ENCODE peak calls at places on chromosomes 13 and 19, in four cellular contexts. One of them, this sample, is unnamed.

GRCh38 chr13:104357174-104357573 is 1291.0 kb upstream of the SLC10A2 start:
- DNase-seq in fibroblast of mammary gland: no peak
- DNase-seq in ascending aorta: no peak
- DNase-seq in GM06990: no peak
- DNase-seq in this sample: no peak

GRCh38 chr13:95956589-95957148 is 96.5 kb downstream of the UGGT2 start:
- DNase-seq in fibroblast of mammary gland: peak
- DNase-seq in ascending aorta: no peak
- DNase-seq in GM06990: peak
- DNase-seq in this sample: peak

GRCh38 chr19:34452671-34453253 is 24.6 kb downstream of the UBA2 start:
- DNase-seq in fibroblast of mammary gland: no peak
- DNase-seq in ascending aorta: no peak
- DNase-seq in GM06990: no peak
- DNase-seq in this sample: no peak

GRCh38 chr13:106528711-106529414 is 6.6 kb downstream of the EFNB2 start:
- DNase-seq in fibroblast of mammary gland: no peak
- DNase-seq in ascending aorta: no peak
- DNase-seq in GM06990: no peak
- DNase-seq in this sample: no peak

GRCh38 chr13:82569581-82569980 is 1312.7 kb downstream of the SLITRK1 start:
- DNase-seq in fibroblast of mammary gland: no peak
- DNase-seq in ascending aorta: no peak
- DNase-seq in GM06990: no peak
- DNase-seq in this sample: no peak

GRCh38 chr13:64675256-64675892 is 2554.8 kb downstream of the PCDH9 start:
- DNase-seq in fibroblast of mammary gland: peak
- DNase-seq in ascending aorta: no peak
- DNase-seq in GM06990: no peak
- DNase-seq in this sample: peak

GRCh38 chr19:43797556-43797955 is 4.7 kb downstream of the LYPD5 start:
- DNase-seq in fibroblast of mammary gland: no peak
- DNase-seq in ascending aorta: no peak
- DNase-seq in GM06990: no peak
- DNase-seq in this sample: no peak

GRCh38 chr13:113499936-113500335 is 9.4 kb upstream of the DCUN1D2 start:
- DNase-seq in fibroblast of mammary gland: peak
- DNase-seq in ascending aorta: no peak
- DNase-seq in GM06990: no peak
- DNase-seq in this sample: no peak

GRCh38 chr13:43579321-43579720 is 207.5 kb downstream of the ENOX1 start:
- DNase-seq in fibroblast of mammary gland: no peak
- DNase-seq in ascending aorta: no peak
- DNase-seq in GM06990: no peak
- DNase-seq in this sample: no peak

GRCh38 chr13:27830010-27830409 is 37.7 kb downstream of the GSX1 start:
- DNase-seq in fibroblast of mammary gland: no peak
- DNase-seq in ascending aorta: no peak
- DNase-seq in GM06990: peak
- DNase-seq in this sample: no peak

GRCh38 chr13:87903568-87903967 is 232.4 kb downstream of the SLITRK5 start:
- DNase-seq in fibroblast of mammary gland: no peak
- DNase-seq in ascending aorta: no peak
- DNase-seq in GM06990: no peak
- DNase-seq in this sample: no peak

GRCh38 chr13:31168736-31169135 is 7.0 kb upstream of the HSPH1 start:
- DNase-seq in fibroblast of mammary gland: no peak
- DNase-seq in ascending aorta: no peak
- DNase-seq in GM06990: no peak
- DNase-seq in this sample: no peak

GRCh38 chr19:45130888-45131615 is 29.7 kb downstream of the NKPD1 start:
- DNase-seq in fibroblast of mammary gland: no peak
- DNase-seq in ascending aorta: no peak
- DNase-seq in GM06990: no peak
- DNase-seq in this sample: peak
- TF ChIP-seq CTCF in fibroblast of mammary gland: no peak
- TF ChIP-seq CTCF in ascending aorta: no peak
- TF ChIP-seq CTCF in GM06990: peak
- TF ChIP-seq CTCF in this sample: peak

GRCh38 chr19:45781282-45782161 is 768 bp downstream of the DMPK start:
- DNase-seq in fibroblast of mammary gland: no peak
- DNase-seq in ascending aorta: no peak
- DNase-seq in GM06990: no peak
- DNase-seq in this sample: peak
- H3K4me3 ChIP-seq in fibroblast of mammary gland: peak
- H3K4me3 ChIP-seq in ascending aorta: peak
- H3K4me3 ChIP-seq in GM06990: no peak
- H3K4me3 ChIP-seq in this sample: no peak

DNA sequence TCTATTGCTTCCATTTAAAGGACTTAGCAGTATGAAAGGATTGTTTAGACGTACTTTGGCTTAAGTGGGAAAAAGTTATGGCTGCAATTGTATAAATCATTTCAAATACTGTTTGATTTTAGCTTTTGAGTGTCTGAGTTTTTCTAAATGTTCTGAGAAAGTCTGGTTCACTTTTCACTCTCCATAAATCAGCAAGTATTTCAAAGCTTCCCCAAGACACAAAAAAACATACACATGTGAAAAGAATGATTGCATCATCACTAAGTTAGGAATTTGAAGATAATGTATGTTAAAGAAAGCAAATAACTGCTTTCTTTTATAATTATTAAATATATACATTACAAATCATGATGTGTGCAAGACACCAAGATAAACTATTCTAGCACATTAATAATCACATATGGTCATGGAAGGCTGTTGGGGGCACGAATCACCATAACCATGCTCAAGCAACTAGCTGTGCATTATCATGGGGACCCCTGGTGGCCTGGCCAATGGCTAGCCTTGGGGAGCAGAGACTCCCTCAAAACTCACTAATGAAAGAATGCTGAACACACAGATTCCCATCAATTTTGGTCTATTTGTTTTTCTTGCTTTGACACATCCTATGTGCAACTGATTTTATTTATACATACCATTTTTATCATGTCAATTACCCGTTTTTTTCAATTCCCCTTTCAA is 111.1 kb downstream of the MIPEP start:
- DNase-seq in fibroblast of mammary gland: peak
- DNase-seq in ascending aorta: no peak
- DNase-seq in GM06990: no peak
- DNase-seq in this sample: no peak
- TF ChIP-seq CTCF in fibroblast of mammary gland: peak
- TF ChIP-seq CTCF in ascending aorta: no peak
- TF ChIP-seq CTCF in GM06990: peak
- TF ChIP-seq CTCF in this sample: peak

GRCh38 chr19:3669616-3670257 is 30.5 kb downstream of the PIP5K1C start:
- DNase-seq in fibroblast of mammary gland: no peak
- DNase-seq in ascending aorta: no peak
- DNase-seq in GM06990: no peak
- DNase-seq in this sample: no peak

GRCh38 chr19:3672575-3672948 is 27.7 kb downstream of the PIP5K1C start:
- DNase-seq in fibroblast of mammary gland: no peak
- DNase-seq in ascending aorta: no peak
- DNase-seq in GM06990: no peak
- DNase-seq in this sample: no peak

GRCh38 chr19:3670258-3670795 is 29.9 kb downstream of the PIP5K1C start:
- DNase-seq in fibroblast of mammary gland: peak
- DNase-seq in ascending aorta: peak
- DNase-seq in GM06990: no peak
- DNase-seq in this sample: no peak

GRCh38 chr19:3671680-3672574 is 28.3 kb downstream of the PIP5K1C start:
- DNase-seq in fibroblast of mammary gland: peak
- DNase-seq in ascending aorta: no peak
- DNase-seq in GM06990: no peak
- DNase-seq in this sample: no peak

GRCh38 chr19:3670796-3671679 is 29.2 kb downstream of the PIP5K1C start:
- DNase-seq in fibroblast of mammary gland: peak
- DNase-seq in ascending aorta: peak
- DNase-seq in GM06990: peak
- DNase-seq in this sample: no peak
- H3K4me3 ChIP-seq in fibroblast of mammary gland: peak
- H3K4me3 ChIP-seq in ascending aorta: peak
- H3K4me3 ChIP-seq in GM06990: peak
- H3K4me3 ChIP-seq in this sample: no peak

DNA sequence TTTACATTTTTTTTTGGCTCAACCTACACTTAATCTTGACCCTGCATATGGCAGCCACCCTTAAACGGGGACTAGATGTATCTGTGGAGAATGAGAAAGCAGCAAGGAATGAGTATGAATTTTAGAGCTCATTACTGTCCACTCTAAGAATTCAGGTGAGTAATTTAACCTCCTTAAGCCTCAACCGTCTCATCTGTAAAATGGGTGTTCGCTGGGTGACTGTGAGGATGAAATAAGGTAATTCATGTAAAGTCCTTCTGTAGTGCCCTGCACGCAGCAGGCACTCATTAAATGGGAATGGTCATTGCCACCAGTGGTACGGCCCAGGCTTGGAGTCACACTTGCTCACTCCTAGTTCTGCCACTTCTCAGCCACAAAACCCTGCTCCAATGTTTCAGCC is 135.3 kb downstream of the CACNA1A start:
- DNase-seq in fibroblast of mammary gland: no peak
- DNase-seq in ascending aorta: no peak
- DNase-seq in GM06990: no peak
- DNase-seq in this sample: no peak
- TF ChIP-seq CTCF in fibroblast of mammary gland: no peak
- TF ChIP-seq CTCF in ascending aorta: no peak
- TF ChIP-seq CTCF in GM06990: no peak
- TF ChIP-seq CTCF in this sample: no peak

GRCh38 chr19:46303345-46303701 is 6.5 kb downstream of the HIF3A start:
- DNase-seq in fibroblast of mammary gland: no peak
- DNase-seq in ascending aorta: no peak
- DNase-seq in GM06990: no peak
- DNase-seq in this sample: no peak

GRCh38 chr19:46299695-46300094 is 2.9 kb downstream of the HIF3A start:
- DNase-seq in fibroblast of mammary gland: no peak
- DNase-seq in ascending aorta: no peak
- DNase-seq in GM06990: no peak
- DNase-seq in this sample: no peak

GRCh38 chr19:46308510-46308909 is 11.7 kb downstream of the HIF3A start:
- DNase-seq in fibroblast of mammary gland: no peak
- DNase-seq in ascending aorta: no peak
- DNase-seq in GM06990: no peak
- DNase-seq in this sample: no peak

GRCh38 chr19:46306501-46306900 is 9.7 kb downstream of the HIF3A start:
- DNase-seq in fibroblast of mammary gland: no peak
- DNase-seq in ascending aorta: no peak
- DNase-seq in GM06990: no peak
- DNase-seq in this sample: no peak

GRCh38 chr19:46303702-46304397 is 7.0 kb downstream of the HIF3A start:
- DNase-seq in fibroblast of mammary gland: peak
- DNase-seq in ascending aorta: no peak
- DNase-seq in GM06990: no peak
- DNase-seq in this sample: peak
- H3K4me3 ChIP-seq in fibroblast of mammary gland: no peak
- H3K4me3 ChIP-seq in ascending aorta: no peak
- H3K4me3 ChIP-seq in GM06990: no peak
- H3K4me3 ChIP-seq in this sample: peak

GRCh38 chr13:80278706-80279105 is 62.2 kb downstream of the SPRY2 start:
- DNase-seq in fibroblast of mammary gland: no peak
- DNase-seq in ascending aorta: no peak
- DNase-seq in GM06990: no peak
- DNase-seq in this sample: no peak
- TF ChIP-seq CTCF in fibroblast of mammary gland: no peak
- TF ChIP-seq CTCF in ascending aorta: no peak
- TF ChIP-seq CTCF in GM06990: no peak
- TF ChIP-seq CTCF in this sample: no peak

GRCh38 chr19:1861599-1862031 is 1.8 kb downstream of the KLF16 start:
- DNase-seq in fibroblast of mammary gland: no peak
- DNase-seq in ascending aorta: no peak
- DNase-seq in GM06990: no peak
- DNase-seq in this sample: no peak
- H3K4me3 ChIP-seq in fibroblast of mammary gland: peak
- H3K4me3 ChIP-seq in ascending aorta: peak
- H3K4me3 ChIP-seq in GM06990: peak
- H3K4me3 ChIP-seq in this sample: peak

GRCh38 chr13:38905861-38906260 is 84.8 kb downstream of the STOML3 start:
- DNase-seq in fibroblast of mammary gland: no peak
- DNase-seq in ascending aorta: no peak
- DNase-seq in GM06990: no peak
- DNase-seq in this sample: peak
- TF ChIP-seq CTCF in fibroblast of mammary gland: no peak
- TF ChIP-seq CTCF in ascending aorta: no peak
- TF ChIP-seq CTCF in GM06990: no peak
- TF ChIP-seq CTCF in this sample: no peak